ENCODE peak calls at places on chromosomes 4 and X, in six cellular contexts. I is H54; S is stimulated activated CD4-positive, alpha-beta T cell treated with anti-CD3 and anti-CD28 coated beads, Interleukin-1b, Interleukin-23, amount 100 ng/mL, for 24 hours; P is hepatocyte; D is amniotic stem cell; M is T47D. K is an unnamed sample.

GRCh38 chr4:184688447-184688846 is 38.9 kb downstream of the PRIMPOL start:
- DNase-seq in I (peak), S (no peak), M (no peak), D (peak), P (peak), K (no peak)

GRCh38 chr4:107736924-107737448 is 17.0 kb upstream of the PAPSS1 start:
- DNase-seq in I (peak), M (peak), S (no peak), P (peak), D (no peak), K (no peak)

GRCh38 chr4:111519683-111520082 is 625.6 kb upstream of the FAM241A start:
- DNase-seq in D (no peak), I (no peak), M (no peak), P (no peak), S (no peak), K (no peak)

GRCh38 chr4:40954119-40954668 is 204.4 kb downstream of the NSUN7 start:
- DNase-seq in M (no peak), S (no peak), I (no peak), D (no peak), P (no peak), K (no peak)

GRCh38 chr4:54961357-54961975 is 163.9 kb downstream of the KDR start:
- DNase-seq in S (no peak), P (peak), I (no peak), D (peak), M (peak), K (no peak)

GRCh38 chr4:168461821-168462220 is 18.5 kb downstream of the DDX60L start:
- DNase-seq in S (no peak), I (no peak), M (no peak), P (no peak), D (no peak), K (no peak)

GRCh38 chr4:102335616-102336015 is 9.7 kb downstream of the SLC39A8 start:
- DNase-seq in I (no peak), D (no peak), M (no peak), P (no peak), S (no peak), K (no peak)

GRCh38 chrX:136048446-136048845 is 63.2 kb downstream of the SLC9A6 start:
- DNase-seq in S (no peak), P (no peak), M (no peak), D (no peak), I (no peak), K (no peak)

GRCh38 chr4:121686265-121686664 is 10.5 kb downstream of the ANXA5 start:
- DNase-seq in I (no peak), P (no peak), D (no peak), M (no peak), S (no peak), K (no peak)

GRCh38 chr4:102169345-102169744 is 175.9 kb downstream of the SLC39A8 start:
- DNase-seq in S (no peak), M (no peak), P (peak), I (no peak), D (no peak), K (no peak)

GRCh38 chrX:49040376-49040955 is 2.7 kb downstream of the TFE3 start:
- DNase-seq in P (no peak), S (no peak), D (no peak), M (no peak), I (no peak), K (no peak)

GRCh38 chr4:179307297-179308136 is 1865.3 kb upstream of the AGA start:
- DNase-seq in M (no peak), D (peak), P (peak), I (no peak), S (no peak), K (no peak)

GRCh38 chr4:16890651-16891050 is 7.8 kb downstream of the LDB2 start:
- DNase-seq in I (no peak), P (no peak), D (no peak), S (no peak), M (no peak), K (no peak)

GRCh38 chr4:163072222-163072621 is 94.5 kb downstream of the NAF1 start:
- DNase-seq in S (no peak), I (no peak), D (no peak), P (no peak), M (no peak), K (no peak)

GRCh38 chrX:64321507-64321906 is 73.7 kb downstream of the MTMR8 start:
- DNase-seq in M (no peak), D (no peak), P (no peak), S (no peak), I (no peak), K (no peak)

GRCh38 chrX:13533726-13534125 is 35.7 kb upstream of the EGFL6 start:
- DNase-seq in S (no peak), M (no peak), I (no peak), D (no peak), P (no peak), K (no peak)